ENCODE peak calls at places on chromosomes 2 and 18, in four cellular contexts. L, N, V and X are unnamed samples. For H3K27me3, the result is how much of the 10 kb centered on the place peaks cover.

GRCh38 chr2:228689049-228689448 is 507.6 kb upstream of the SPHKAP start:
- DNase-seq in V (no peak), L (peak), N (no peak), X (no peak)

GRCh38 chr18:7452331-7452730 is 114.8 kb upstream of the PTPRM start:
- DNase-seq in L (peak), N (no peak), V (peak), X (no peak)

GRCh38 chr18:77191241-77191751 is 58.4 kb upstream of the GALR1 start:
- DNase-seq in V (no peak), N (no peak), L (no peak), X (no peak)

GRCh38 chr2:81706856-81707255 is 1402.3 kb upstream of the LRRTM1 start:
- DNase-seq in N (no peak), L (no peak), V (no peak), X (no peak)

GRCh38 chr18:76371804-76372203 is 123.2 kb downstream of the ZNF516 start:
- DNase-seq in V (no peak), N (no peak), L (no peak), X (no peak)

GRCh38 chr18:76875390-76876330 is 53.3 kb downstream of the ZNF236 start:
- DNase-seq in N (peak), L (peak), V (peak), X (no peak)

GRCh38 chr18:37188016-37188791 is 359.3 kb downstream of the KIAA1328 start:
- DNase-seq in N (no peak), L (no peak), V (no peak), X (no peak)

GRCh38 chr2:144835634-144836351 is 315.9 kb upstream of the ZEB2 start:
- DNase-seq in V (peak), L (no peak), N (no peak), X (no peak)

GRCh38 chr2:15615310-15615920 is 23.7 kb downstream of the DDX1 start:
- DNase-seq in N (no peak), L (no peak), V (no peak), X (no peak)

GRCh38 chr2:38652431-38653273 is 13.3 kb upstream of the GALM start:
- DNase-seq in L (no peak), N (no peak), V (no peak), X (no peak)

GRCh38 chr2:195628666-195629065 is 28.4 kb upstream of the SLC39A10 start:
- DNase-seq in L (no peak), V (no peak), N (no peak), X (no peak)

GRCh38 chr2:53724511-53724910 is 43.1 kb upstream of the CHAC2 start:
- DNase-seq in V (peak), L (no peak), N (no peak), X (no peak)

GRCh38 chr18:51273435-51273834 is 76.0 kb upstream of the MEX3C start:
- DNase-seq in V (no peak), L (no peak), N (no peak), X (no peak)

DNA sequence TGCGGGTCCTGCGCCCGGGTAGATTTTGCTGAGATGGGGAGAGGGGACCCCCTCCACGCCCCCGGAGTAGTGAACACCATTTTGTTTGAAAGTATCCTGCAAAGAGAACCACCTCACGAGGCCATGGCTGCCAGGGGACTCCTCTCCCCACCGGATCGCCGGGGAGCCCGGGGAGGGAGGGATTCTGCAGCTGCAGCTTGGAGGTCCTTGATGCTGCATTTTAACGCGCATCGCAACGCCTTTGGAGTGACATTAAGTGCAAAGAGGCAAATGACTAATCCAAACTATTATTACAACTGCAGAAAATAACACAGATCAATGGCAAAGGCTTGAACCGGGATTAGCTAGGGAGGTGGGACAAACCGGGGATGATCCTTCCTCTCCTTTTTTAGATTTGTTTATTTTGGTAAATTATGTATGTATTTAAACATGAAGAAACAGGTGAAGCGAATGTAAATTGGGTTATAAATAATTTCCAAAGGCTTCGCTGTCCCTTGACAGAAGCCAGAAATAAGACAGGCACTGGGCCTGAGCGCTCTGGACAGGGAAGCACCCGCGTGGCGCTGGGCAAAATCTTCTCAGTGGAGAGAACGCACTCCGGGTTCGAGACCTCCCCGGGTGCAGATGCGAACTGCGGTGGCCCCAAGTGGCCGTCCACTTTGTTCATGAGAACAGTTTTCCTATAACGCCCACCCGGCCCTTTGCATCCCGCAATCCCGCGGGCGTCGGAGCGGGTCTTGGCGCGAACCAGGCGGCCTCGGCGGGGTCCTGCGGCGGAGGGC is 860 bp upstream of the DPYSL5 start:
- DNase-seq in N (no peak), V (no peak), L (no peak), X (no peak)
- H3K27me3 ChIP-seq in N (under half), V (half or more), L (under half), X (under half)

GRCh38 chr2:176163655-176164021 is 6.5 kb downstream of the HOXD3 start:
- DNase-seq in V (no peak), L (no peak), N (no peak), X (no peak)
- H3K27me3 ChIP-seq in V (half or more), L (half or more), N (half or more), X (under half)

DNA sequence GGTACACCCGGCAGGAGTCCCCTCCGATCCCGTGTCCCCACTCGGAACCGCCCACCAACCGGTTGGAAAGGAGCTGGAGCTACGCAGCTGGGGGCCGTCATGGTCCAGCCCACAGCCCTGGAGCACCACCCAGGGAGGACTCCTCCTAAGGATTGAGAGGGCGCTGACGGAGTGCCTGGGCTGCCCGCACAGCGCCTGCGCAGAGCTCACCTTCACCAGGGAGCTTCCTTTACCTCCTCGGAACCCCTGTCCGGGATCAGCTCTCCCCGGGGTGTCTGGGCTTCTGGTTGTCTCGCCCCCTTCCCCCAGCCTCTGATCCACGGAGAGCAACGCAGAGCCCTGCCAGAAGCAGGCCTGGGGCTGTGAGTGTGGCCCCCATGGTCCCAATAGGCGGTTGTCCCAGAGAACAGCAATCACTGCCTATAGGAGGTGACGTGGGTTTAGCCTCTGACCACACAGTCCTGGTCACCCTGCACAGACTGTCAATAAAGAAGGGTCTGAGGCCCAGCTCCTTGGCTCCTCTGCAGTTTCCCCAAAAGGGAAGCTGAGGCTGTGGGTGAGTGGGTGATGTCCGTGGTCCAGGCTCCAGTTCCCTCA is 14.6 kb downstream of the ALPG start:
- DNase-seq in V (no peak), L (peak), N (no peak), X (no peak)
- H3K27me3 ChIP-seq in V (half or more), L (under half), N (under half), X (under half)

GRCh38 chr2:61415265-61415664 is 55.6 kb downstream of the USP34 start:
- DNase-seq in N (no peak), V (no peak), L (no peak), X (no peak)

GRCh38 chr2:61405813-61406212 is 65.1 kb downstream of the USP34 start:
- DNase-seq in N (no peak), V (no peak), L (no peak), X (no peak)

GRCh38 chr2:61416871-61417645 is 53.8 kb downstream of the USP34 start:
- DNase-seq in N (no peak), V (no peak), L (no peak), X (no peak)

GRCh38 chr2:61410185-61410584 is 60.7 kb downstream of the USP34 start:
- DNase-seq in N (no peak), L (no peak), V (no peak), X (no peak)

GRCh38 chr2:61411109-61411508 is 59.8 kb downstream of the USP34 start:
- DNase-seq in L (no peak), V (no peak), N (no peak), X (no peak)
- H3K27me3 ChIP-seq in L (under half), V (under half), N (under half), X (under half)

DNA sequence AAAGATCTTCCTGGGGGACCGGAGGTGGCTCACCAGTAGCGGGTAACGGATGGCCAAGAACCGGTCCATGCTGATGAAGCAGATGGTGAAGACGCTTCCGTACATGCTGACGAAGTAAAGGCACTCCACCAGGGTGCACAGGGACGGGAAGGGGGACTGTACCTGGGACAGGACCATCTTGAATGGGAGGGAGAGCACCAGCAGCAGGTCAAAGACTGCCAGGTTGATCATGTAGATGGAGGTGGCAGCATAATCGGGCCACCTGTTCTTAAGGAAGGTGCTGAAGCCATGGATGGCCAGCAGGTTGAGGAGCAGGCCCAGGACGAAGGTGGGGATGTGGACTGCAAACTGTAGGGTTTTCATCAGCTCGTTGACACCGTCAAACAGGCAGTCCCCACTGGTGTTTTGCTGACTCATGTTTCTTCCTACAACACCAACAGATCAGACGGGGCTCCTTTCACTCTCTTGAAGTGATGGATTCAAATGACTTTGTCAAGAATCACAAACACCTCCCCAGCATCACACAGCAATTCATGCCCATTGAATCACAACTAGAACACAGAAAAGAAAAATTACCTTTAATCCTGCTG is 14.4 kb downstream of the GPR55 start:
- DNase-seq in L (no peak), V (no peak), N (no peak), X (no peak)
- H3K27me3 ChIP-seq in L (under half), V (under half), N (under half), X (under half)

GRCh38 chr2:176186024-176186423 is 2.4 kb upstream of the HOXD1 start:
- DNase-seq in V (no peak), N (no peak), L (no peak), X (no peak)

GRCh38 chr2:176187306-176188217 is 906 bp upstream of the HOXD1 start:
- DNase-seq in V (no peak), N (no peak), L (peak), X (no peak)

GRCh38 chr2:176182671-176183070 is 5.8 kb upstream of the HOXD1 start:
- DNase-seq in L (no peak), N (no peak), V (no peak), X (no peak)

GRCh38 chr2:176181551-176181950 is 6.9 kb upstream of the HOXD1 start:
- DNase-seq in V (no peak), N (no peak), L (no peak), X (no peak)

GRCh38 chr2:176184749-176185148 is 3.7 kb upstream of the HOXD1 start:
- DNase-seq in N (no peak), L (no peak), V (no peak), X (no peak)
- H3K27me3 ChIP-seq in N (under half), L (half or more), V (half or more), X (under half)

GRCh38 chr2:74500578-74500946 is 1.2 kb upstream of the LBX2 start:
- DNase-seq in L (no peak), V (no peak), N (no peak), X (no peak)
- H3K27me3 ChIP-seq in L (half or more), V (under half), N (under half), X (under half)

GRCh38 chr2:240797914-240798313 is 22.1 kb downstream of the KIF1A start:
- DNase-seq in V (no peak), N (no peak), L (no peak), X (no peak)
- H3K27me3 ChIP-seq in V (under half), N (under half), L (under half), X (under half)

GRCh38 chr2:160270571-160271113 is 70.6 kb upstream of the ITGB6 start:
- DNase-seq in N (no peak), V (no peak), L (peak), X (peak)
- H3K27me3 ChIP-seq in N (under half), V (under half), L (under half), X (under half)